ENCODE peak calls at places on chromosome 9, in ten cellular contexts. One of them, this sample, is unnamed.

GRCh38 chr9:880725-881124 is 39.2 kb downstream of the DMRT1 start:
- DNase-seq in tibial artery: no peak
- DNase-seq in heart right ventricle: no peak
- DNase-seq in endothelial cell of umbilical vein: no peak
- DNase-seq in fibroblast of the aortic adventitia: no peak
- DNase-seq in adrenal gland: no peak
- DNase-seq in A549: no peak
- DNase-seq in Panc1: no peak
- DNase-seq in AG04450: no peak
- DNase-seq in fibroblast of lung: no peak
- DNase-seq in this sample: no peak

GRCh38 chr9:17294822-17295624 is 160.2 kb downstream of the CNTLN start:
- DNase-seq in tibial artery: no peak
- DNase-seq in heart right ventricle: no peak
- DNase-seq in endothelial cell of umbilical vein: no peak
- DNase-seq in fibroblast of the aortic adventitia: no peak
- DNase-seq in adrenal gland: no peak
- DNase-seq in A549: no peak
- DNase-seq in Panc1: no peak
- DNase-seq in AG04450: no peak
- DNase-seq in fibroblast of lung: no peak
- DNase-seq in this sample: no peak

GRCh38 chr9:95507456-95508241 is 9.1 kb downstream of the PTCH1 start:
- DNase-seq in tibial artery: peak; percentile 80
- DNase-seq in heart right ventricle: peak; percentile 70
- DNase-seq in endothelial cell of umbilical vein: peak; percentile 76
- DNase-seq in fibroblast of the aortic adventitia: peak; percentile 81
- DNase-seq in adrenal gland: peak; percentile 56
- DNase-seq in A549: peak; percentile 18
- DNase-seq in Panc1: no peak
- DNase-seq in AG04450: no peak
- DNase-seq in fibroblast of lung: peak; percentile 77
- DNase-seq in this sample: peak; percentile 73

GRCh38 chr9:92610470-92611420 is 59.2 kb downstream of the IPPK start:
- DNase-seq in tibial artery: no peak
- DNase-seq in heart right ventricle: peak; percentile 82
- DNase-seq in endothelial cell of umbilical vein: no peak
- DNase-seq in fibroblast of the aortic adventitia: no peak
- DNase-seq in adrenal gland: no peak
- DNase-seq in A549: no peak
- DNase-seq in Panc1: no peak
- DNase-seq in AG04450: no peak
- DNase-seq in fibroblast of lung: no peak
- DNase-seq in this sample: no peak

GRCh38 chr9:74784506-74784905 is 103.2 kb downstream of the TRPM6 start:
- DNase-seq in tibial artery: no peak
- DNase-seq in heart right ventricle: no peak
- DNase-seq in endothelial cell of umbilical vein: no peak
- DNase-seq in fibroblast of the aortic adventitia: no peak
- DNase-seq in adrenal gland: no peak
- DNase-seq in A549: no peak
- DNase-seq in Panc1: no peak
- DNase-seq in AG04450: no peak
- DNase-seq in fibroblast of lung: no peak
- DNase-seq in this sample: no peak

GRCh38 chr9:79567671-79568098 is 4.1 kb upstream of the TLE4 start:
- DNase-seq in tibial artery: no peak
- DNase-seq in heart right ventricle: no peak
- DNase-seq in endothelial cell of umbilical vein: no peak
- DNase-seq in fibroblast of the aortic adventitia: no peak
- DNase-seq in adrenal gland: no peak
- DNase-seq in A549: no peak
- DNase-seq in Panc1: no peak
- DNase-seq in AG04450: no peak
- DNase-seq in fibroblast of lung: no peak
- DNase-seq in this sample: no peak

GRCh38 chr9:116271991-116272390 is 118.4 kb downstream of the PAPPA start:
- DNase-seq in tibial artery: no peak
- DNase-seq in heart right ventricle: no peak
- DNase-seq in endothelial cell of umbilical vein: no peak
- DNase-seq in fibroblast of the aortic adventitia: no peak
- DNase-seq in adrenal gland: no peak
- DNase-seq in A549: no peak
- DNase-seq in Panc1: no peak
- DNase-seq in AG04450: no peak
- DNase-seq in fibroblast of lung: no peak
- DNase-seq in this sample: no peak

GRCh38 chr9:86557063-86557766 is 203.0 kb upstream of the TUT7 start:
- DNase-seq in tibial artery: no peak
- DNase-seq in heart right ventricle: no peak
- DNase-seq in endothelial cell of umbilical vein: no peak
- DNase-seq in fibroblast of the aortic adventitia: peak; percentile 84
- DNase-seq in adrenal gland: no peak
- DNase-seq in A549: no peak
- DNase-seq in Panc1: no peak
- DNase-seq in AG04450: peak; percentile 89
- DNase-seq in fibroblast of lung: peak; percentile 77
- DNase-seq in this sample: peak; percentile 92

DNA sequence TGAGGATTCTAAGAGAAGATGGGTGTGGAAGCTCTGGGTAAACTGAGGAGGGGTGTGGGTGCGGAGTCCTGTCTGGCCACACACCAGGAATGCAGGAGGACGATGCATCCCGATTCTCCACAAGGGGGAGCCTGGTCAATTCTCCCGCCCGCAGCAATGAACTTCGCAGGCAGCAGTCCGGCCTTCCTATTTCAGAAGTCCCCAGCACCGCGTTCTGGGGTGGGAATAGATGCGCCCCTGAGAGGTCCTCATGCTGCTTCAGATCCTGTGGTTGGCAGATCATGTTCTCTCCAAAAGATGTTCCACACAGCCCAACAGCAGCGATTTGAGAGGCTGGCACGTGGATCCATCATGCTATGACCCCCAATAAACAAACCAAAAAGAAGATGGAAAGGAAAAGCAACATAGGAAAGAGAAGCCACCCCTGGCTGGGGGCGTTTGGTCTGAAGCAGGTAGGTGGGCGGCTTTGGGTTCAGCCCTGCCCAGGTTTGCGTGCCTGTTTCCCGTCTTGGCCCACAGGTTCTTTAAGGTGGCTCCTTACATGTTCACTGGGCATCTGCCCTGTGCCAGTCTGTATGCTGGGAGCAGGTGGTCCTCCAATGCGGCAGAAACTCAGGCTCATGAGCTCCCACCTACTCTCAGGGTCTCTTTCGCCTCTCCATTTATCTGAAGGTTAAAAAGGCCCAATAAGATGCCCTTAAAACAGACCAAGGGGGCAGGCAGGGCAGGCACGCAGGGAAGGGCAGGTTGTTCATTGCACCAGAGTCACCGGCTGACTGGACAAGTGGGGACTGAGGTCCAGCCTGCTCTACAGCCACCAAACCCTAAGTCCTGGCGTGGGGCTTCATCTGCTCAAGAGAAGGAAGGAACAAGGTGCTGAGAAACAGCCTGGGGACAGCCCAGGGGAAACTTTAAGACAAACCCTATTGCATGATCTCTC is 171.6 kb downstream of the PAX5 start:
- DNase-seq in tibial artery: no peak
- DNase-seq in heart right ventricle: no peak
- DNase-seq in endothelial cell of umbilical vein: peak; percentile 40
- DNase-seq in fibroblast of the aortic adventitia: peak; percentile 39
- DNase-seq in adrenal gland: no peak
- DNase-seq in A549: peak; percentile 60
- DNase-seq in Panc1: peak; percentile 18
- DNase-seq in AG04450: no peak
- DNase-seq in fibroblast of lung: peak; percentile 36
- DNase-seq in this sample: peak; percentile 65
- TF ChIP-seq CTCF in tibial artery: peak; percentile 13
- TF ChIP-seq CTCF in heart right ventricle: peak; percentile 56
- TF ChIP-seq CTCF in endothelial cell of umbilical vein: peak; percentile 84
- TF ChIP-seq CTCF in fibroblast of the aortic adventitia: peak; percentile 77
- TF ChIP-seq CTCF in adrenal gland: peak; percentile 48
- TF ChIP-seq CTCF in A549: peak; percentile 66
- TF ChIP-seq CTCF in Panc1: no peak
- TF ChIP-seq CTCF in AG04450: peak; percentile 80
- TF ChIP-seq CTCF in fibroblast of lung: peak; percentile 65
- TF ChIP-seq CTCF in this sample: peak; percentile 83

DNA sequence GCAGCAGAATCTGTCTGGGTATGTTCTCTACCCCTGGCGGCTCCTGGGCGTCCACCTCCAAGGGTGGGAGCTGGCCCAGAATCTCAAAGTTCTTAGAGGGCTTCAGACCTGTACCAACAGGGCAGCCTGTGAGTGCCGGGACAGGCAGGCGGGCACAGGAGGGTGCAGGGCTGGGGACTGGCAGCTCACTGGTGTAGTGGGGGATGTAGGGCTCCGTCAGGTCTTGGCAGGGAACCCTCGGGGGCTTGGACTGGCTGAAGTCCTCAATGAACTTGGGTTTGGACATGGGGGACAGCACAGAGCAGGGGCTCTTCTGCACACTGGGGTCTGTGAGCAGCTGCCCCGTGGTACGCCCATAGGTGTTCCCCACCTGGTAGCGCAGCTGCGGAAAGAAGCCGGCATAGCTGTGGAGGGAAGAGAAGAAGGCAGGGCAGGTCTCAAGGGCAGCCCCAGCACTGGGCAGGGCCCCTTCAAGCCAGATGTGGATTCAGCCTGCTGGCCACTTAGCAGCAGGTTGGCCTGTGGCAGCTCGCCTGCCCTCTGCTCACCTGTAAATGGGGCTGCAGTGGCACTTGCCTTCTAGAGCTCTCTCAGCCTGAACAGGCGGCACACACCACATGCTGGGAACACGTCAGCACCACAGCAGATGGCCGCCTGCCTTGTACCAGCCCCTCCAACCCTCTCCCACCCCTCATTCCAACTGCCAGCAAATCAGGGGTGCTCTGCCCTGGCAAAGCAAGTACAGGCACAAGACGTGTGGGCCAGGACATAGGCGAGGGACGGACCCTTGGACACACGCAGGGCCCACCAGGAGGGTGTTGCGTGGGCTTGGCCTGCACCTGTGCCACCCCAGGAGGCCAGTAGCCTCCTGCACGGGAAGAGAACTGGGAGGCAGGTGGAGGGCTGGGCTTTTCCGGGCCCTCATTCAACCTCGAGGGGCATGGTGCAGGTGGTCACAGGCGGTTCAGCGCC is 4.6 kb downstream of the TUBB4B start:
- DNase-seq in tibial artery: no peak
- DNase-seq in heart right ventricle: no peak
- DNase-seq in endothelial cell of umbilical vein: no peak
- DNase-seq in fibroblast of the aortic adventitia: no peak
- DNase-seq in adrenal gland: no peak
- DNase-seq in A549: no peak
- DNase-seq in Panc1: no peak
- DNase-seq in AG04450: no peak
- DNase-seq in fibroblast of lung: no peak
- DNase-seq in this sample: no peak
- H3K4me3 ChIP-seq in tibial artery: no peak overlapping the region
- H3K4me3 ChIP-seq in heart right ventricle: no peak overlapping the region
- H3K4me3 ChIP-seq in endothelial cell of umbilical vein: no peak overlapping the region
- H3K4me3 ChIP-seq in fibroblast of the aortic adventitia: no peak overlapping the region
- H3K4me3 ChIP-seq in adrenal gland: no peak overlapping the region
- H3K4me3 ChIP-seq in A549: no peak overlapping the region
- H3K4me3 ChIP-seq in Panc1: no peak overlapping the region
- H3K4me3 ChIP-seq in AG04450: no peak overlapping the region
- H3K4me3 ChIP-seq in fibroblast of lung: no peak overlapping the region
- H3K4me3 ChIP-seq in this sample: no peak overlapping the region

GRCh38 chr9:36136277-36136893 is at the start of gene GLIPR2:
- DNase-seq in tibial artery: peak; percentile 92
- DNase-seq in heart right ventricle: peak; percentile 68
- DNase-seq in endothelial cell of umbilical vein: peak; percentile 55
- DNase-seq in fibroblast of the aortic adventitia: peak; percentile 58
- DNase-seq in adrenal gland: peak; percentile 79
- DNase-seq in A549: peak; percentile 77
- DNase-seq in Panc1: no peak
- DNase-seq in AG04450: no peak
- DNase-seq in fibroblast of lung: peak; percentile 70
- DNase-seq in this sample: peak; percentile 57
- TF ChIP-seq CTCF in tibial artery: peak; percentile 39
- TF ChIP-seq CTCF in heart right ventricle: peak; percentile 18
- TF ChIP-seq CTCF in endothelial cell of umbilical vein: peak; percentile 23
- TF ChIP-seq CTCF in fibroblast of the aortic adventitia: peak; percentile 3
- TF ChIP-seq CTCF in adrenal gland: no peak
- TF ChIP-seq CTCF in A549: no peak
- TF ChIP-seq CTCF in Panc1: no peak
- TF ChIP-seq CTCF in AG04450: no peak
- TF ChIP-seq CTCF in fibroblast of lung: no peak
- TF ChIP-seq CTCF in this sample: no peak

GRCh38 chr9:104775961-104776360 is 12.0 kb downstream of the NIPSNAP3B start:
- DNase-seq in tibial artery: no peak
- DNase-seq in heart right ventricle: no peak
- DNase-seq in endothelial cell of umbilical vein: no peak
- DNase-seq in fibroblast of the aortic adventitia: no peak
- DNase-seq in adrenal gland: no peak
- DNase-seq in A549: no peak
- DNase-seq in Panc1: no peak
- DNase-seq in AG04450: no peak
- DNase-seq in fibroblast of lung: no peak
- DNase-seq in this sample: no peak
- H3K4me3 ChIP-seq in tibial artery: no peak overlapping the region
- H3K4me3 ChIP-seq in heart right ventricle: no peak overlapping the region
- H3K4me3 ChIP-seq in endothelial cell of umbilical vein: no peak overlapping the region
- H3K4me3 ChIP-seq in fibroblast of the aortic adventitia: no peak overlapping the region
- H3K4me3 ChIP-seq in adrenal gland: no peak overlapping the region
- H3K4me3 ChIP-seq in A549: no peak overlapping the region
- H3K4me3 ChIP-seq in Panc1: no peak overlapping the region
- H3K4me3 ChIP-seq in AG04450: no peak overlapping the region
- H3K4me3 ChIP-seq in fibroblast of lung: no peak overlapping the region
- H3K4me3 ChIP-seq in this sample: no peak overlapping the region

GRCh38 chr9:129480705-129481104 is 140.2 kb downstream of the C9orf50 start:
- DNase-seq in tibial artery: no peak
- DNase-seq in heart right ventricle: no peak
- DNase-seq in endothelial cell of umbilical vein: no peak
- DNase-seq in fibroblast of the aortic adventitia: no peak
- DNase-seq in adrenal gland: no peak
- DNase-seq in A549: no peak
- DNase-seq in Panc1: no peak
- DNase-seq in AG04450: no peak
- DNase-seq in fibroblast of lung: no peak
- DNase-seq in this sample: no peak

GRCh38 chr9:129481424-129481823 is 139.5 kb downstream of the C9orf50 start:
- DNase-seq in tibial artery: no peak
- DNase-seq in heart right ventricle: no peak
- DNase-seq in endothelial cell of umbilical vein: no peak
- DNase-seq in fibroblast of the aortic adventitia: no peak
- DNase-seq in adrenal gland: peak; percentile 50
- DNase-seq in A549: no peak
- DNase-seq in Panc1: no peak
- DNase-seq in AG04450: no peak
- DNase-seq in fibroblast of lung: no peak
- DNase-seq in this sample: no peak

GRCh38 chr9:129483467-129484324 is 137.2 kb downstream of the C9orf50 start:
- DNase-seq in tibial artery: peak; percentile 97
- DNase-seq in heart right ventricle: peak; percentile 92
- DNase-seq in endothelial cell of umbilical vein: peak; percentile 64
- DNase-seq in fibroblast of the aortic adventitia: peak; percentile 97
- DNase-seq in adrenal gland: peak; percentile 88
- DNase-seq in A549: peak; percentile 79
- DNase-seq in Panc1: no peak
- DNase-seq in AG04450: no peak
- DNase-seq in fibroblast of lung: peak; percentile 94
- DNase-seq in this sample: peak; percentile 99

GRCh38 chr9:129482521-129483466 is 138.1 kb downstream of the C9orf50 start:
- DNase-seq in tibial artery: peak; percentile 96
- DNase-seq in heart right ventricle: peak; percentile 93
- DNase-seq in endothelial cell of umbilical vein: peak; percentile 69
- DNase-seq in fibroblast of the aortic adventitia: peak; percentile 92
- DNase-seq in adrenal gland: peak; percentile 93
- DNase-seq in A549: no peak
- DNase-seq in Panc1: no peak
- DNase-seq in AG04450: no peak
- DNase-seq in fibroblast of lung: peak; percentile 92
- DNase-seq in this sample: peak; percentile 92

GRCh38 chr9:129481824-129482511 is 138.9 kb downstream of the C9orf50 start:
- DNase-seq in tibial artery: peak; percentile 79
- DNase-seq in heart right ventricle: peak; percentile 63
- DNase-seq in endothelial cell of umbilical vein: peak; percentile 39
- DNase-seq in fibroblast of the aortic adventitia: no peak
- DNase-seq in adrenal gland: peak; percentile 53
- DNase-seq in A549: no peak
- DNase-seq in Panc1: no peak
- DNase-seq in AG04450: no peak
- DNase-seq in fibroblast of lung: no peak
- DNase-seq in this sample: peak; percentile 56
- TF ChIP-seq CTCF in tibial artery: no peak
- TF ChIP-seq CTCF in heart right ventricle: peak; percentile 38
- TF ChIP-seq CTCF in endothelial cell of umbilical vein: peak; percentile 6
- TF ChIP-seq CTCF in fibroblast of the aortic adventitia: peak; percentile 23
- TF ChIP-seq CTCF in adrenal gland: no peak
- TF ChIP-seq CTCF in A549: peak; percentile 15
- TF ChIP-seq CTCF in Panc1: no peak
- TF ChIP-seq CTCF in AG04450: peak; percentile 18
- TF ChIP-seq CTCF in fibroblast of lung: no peak
- TF ChIP-seq CTCF in this sample: peak; percentile 47

This sample was measured in choroid plexus epithelial cell.